ENCODE peak calls at places on chromosomes 16 and 17, in eight cellular contexts. P, X, L, A, F, C, Q and Z are unnamed samples.

GRCh38 chr17:46764709-46765401 is 53.6 kb downstream of the WNT3 start:
- DNase-seq in P (no peak), X (no peak), L (no peak), A (peak), F (no peak), C (no peak), Q (no peak), Z (no peak)

GRCh38 chr16:56643080-56643778 is 4.8 kb downstream of the MT1A start:
- DNase-seq in P (peak), X (peak), L (no peak), A (peak), F (peak), C (peak), Q (peak), Z (peak)

GRCh38 chr16:31427441-31428276 is 501 bp downstream of the COX6A2 start:
- DNase-seq in P (no peak), X (peak), L (no peak), A (no peak), F (peak), C (peak), Q (no peak), Z (peak)

GRCh38 chr17:82020874-82021727 is 1.6 kb downstream of the CENPX start:
- DNase-seq in P (peak), X (peak), L (peak), A (peak), F (peak), C (no peak), Q (peak), Z (no peak)

GRCh38 chr17:63535640-63536039 is 12.5 kb downstream of the KCNH6 start:
- DNase-seq in P (no peak), X (no peak), L (no peak), A (no peak), F (no peak), C (no peak), Q (no peak), Z (no peak)

GRCh38 chr17:63398680-63399079 is 47.4 kb downstream of the CYB561 start:
- DNase-seq in P (no peak), X (no peak), L (no peak), A (no peak), F (no peak), C (no peak), Q (no peak), Z (no peak)

GRCh38 chr17:34306466-34306865 is 12.8 kb upstream of the CCL8 start:
- DNase-seq in P (no peak), X (no peak), L (no peak), A (peak), F (no peak), C (no peak), Q (peak), Z (no peak)

GRCh38 chr17:70071127-70071526 is 3.9 kb upstream of the KCNJ16 start:
- DNase-seq in P (no peak), X (no peak), L (no peak), A (peak), F (no peak), C (no peak), Q (no peak), Z (no peak)

GRCh38 chr16:17266606-17267313 is 204.0 kb downstream of the XYLT1 start:
- DNase-seq in P (no peak), X (peak), L (peak), A (no peak), F (no peak), C (no peak), Q (no peak), Z (no peak)

GRCh38 chr17:41415833-41416335 is 8.5 kb downstream of the KRT37 start:
- DNase-seq in P (no peak), X (no peak), L (no peak), A (peak), F (no peak), C (no peak), Q (peak), Z (no peak)

GRCh38 chr17:81245024-81245664 is 6.0 kb downstream of the NDUFAF8 start:
- DNase-seq in P (no peak), X (no peak), L (no peak), A (no peak), F (no peak), C (no peak), Q (no peak), Z (no peak)

GRCh38 chr17:49715221-49715620 is 7.5 kb upstream of the SLC35B1 start:
- DNase-seq in P (no peak), X (no peak), L (no peak), A (no peak), F (no peak), C (no peak), Q (no peak), Z (no peak)

GRCh38 chr16:53744449-53744848 is 40.5 kb downstream of the FTO start:
- DNase-seq in P (no peak), X (no peak), L (no peak), A (no peak), F (no peak), C (no peak), Q (no peak), Z (no peak)

GRCh38 chr17:5485270-5486205 is at the start of gene DERL2:
- DNase-seq in P (no peak), X (no peak), L (no peak), A (peak), F (no peak), C (no peak), Q (peak), Z (no peak)

GRCh38 chr17:72187544-72187943 is 66.7 kb downstream of the SOX9 start:
- DNase-seq in P (no peak), X (no peak), L (no peak), A (peak), F (no peak), C (no peak), Q (no peak), Z (no peak)

GRCh38 chr17:82299452-82299851 is 18.0 kb downstream of the CD7 start:
- DNase-seq in P (no peak), X (no peak), L (no peak), A (no peak), F (no peak), C (no peak), Q (no peak), Z (no peak)

GRCh38 chr16:58500329-58501241 is 642 bp downstream of the NDRG4 start:
- DNase-seq in P (no peak), X (no peak), L (no peak), A (no peak), F (no peak), C (no peak), Q (no peak), Z (no peak)

GRCh38 chr17:80782536-80783427 is 208.9 kb upstream of the CHMP6 start:
- DNase-seq in P (no peak), X (no peak), L (no peak), A (peak), F (no peak), C (no peak), Q (no peak), Z (no peak)

GRCh38 chr17:41860254-41860931 is 4.8 kb downstream of the KLHL11 start:
- DNase-seq in P (no peak), X (no peak), L (no peak), A (no peak), F (no peak), C (no peak), Q (no peak), Z (no peak)

GRCh38 chr17:28983286-28984240 is 22.3 kb downstream of the SEZ6 start:
- DNase-seq in P (no peak), X (peak), L (peak), A (peak), F (no peak), C (no peak), Q (no peak), Z (no peak)

GRCh38 chr17:47733414-47734288 is 615 bp downstream of the TBX21 start:
- DNase-seq in P (no peak), X (no peak), L (no peak), A (no peak), F (no peak), C (no peak), Q (no peak), Z (no peak)

GRCh38 chr17:17859909-17860760 is 23.3 kb upstream of the SREBF1 start:
- DNase-seq in P (peak), X (peak), L (peak), A (peak), F (peak), C (peak), Q (peak), Z (no peak)

GRCh38 chr17:9810100-9810949 is 11.6 kb downstream of the GSG1L2 start:
- DNase-seq in P (no peak), X (no peak), L (no peak), A (no peak), F (no peak), C (no peak), Q (no peak), Z (no peak)

GRCh38 chr17:15883617-15884111 is 61.3 kb upstream of the ADORA2B start:
- DNase-seq in P (no peak), X (no peak), L (no peak), A (peak), F (no peak), C (no peak), Q (no peak), Z (no peak)

GRCh38 chr16:15907863-15908478 is 19.6 kb upstream of the CEP20 start:
- DNase-seq in P (peak), X (no peak), L (no peak), A (peak), F (no peak), C (no peak), Q (peak), Z (no peak)

GRCh38 chr16:69930117-69930776 is 20.9 kb upstream of the CLEC18A start:
- DNase-seq in P (peak), X (no peak), L (peak), A (peak), F (peak), C (no peak), Q (peak), Z (no peak)

GRCh38 chr17:76063880-76064546 is 8.3 kb downstream of the SRP68 start:
- DNase-seq in P (no peak), X (no peak), L (no peak), A (no peak), F (no peak), C (no peak), Q (no peak), Z (no peak)

GRCh38 chr16:87207509-87207908 is 109.7 kb downstream of the C16orf95 start:
- DNase-seq in P (peak), X (no peak), L (no peak), A (peak), F (no peak), C (no peak), Q (no peak), Z (no peak)

GRCh38 chr17:48995332-48995870 is 1.8 kb upstream of the IGF2BP1 start:
- DNase-seq in P (no peak), X (no peak), L (no peak), A (no peak), F (no peak), C (no peak), Q (peak), Z (no peak)